ENCODE peak calls at places on chromosomes 7 and 10, in five cellular contexts. E is foreskin fibroblast, X is body of pancreas, Z is GM13977, R is WERI-Rb-1. Y is an unnamed sample.

GRCh38 chr7:157389951-157390730 is 53.3 kb downstream of the DNAJB6 start:
- DNase-seq in E (no peak), X (no peak), Z (no peak), R (no peak), Y (no peak)

GRCh38 chr7:76506081-76506440 is 4.3 kb upstream of the UPK3B start:
- DNase-seq in E (no peak), X (no peak), Z (no peak), R (no peak), Y (no peak)

GRCh38 chr10:95796504-95796903 is 40.5 kb downstream of the ENTPD1 start:
- DNase-seq in E (no peak), X (no peak), Z (no peak), R (no peak), Y (no peak)

GRCh38 chr10:113126506-113127192 is 176.6 kb downstream of the TCF7L2 start:
- DNase-seq in E (peak; percentile 79), X (peak; percentile 82), Z (peak; percentile 38), R (peak; percentile 67), Y (peak; percentile 22)

GRCh38 chr7:1950066-1950622 is 280.1 kb downstream of the ELFN1 start:
- DNase-seq in E (no peak), X (peak; percentile 2), Z (no peak), R (peak; percentile 41), Y (no peak)

GRCh38 chr10:88525371-88526079 is 57.6 kb downstream of the RNLS start:
- DNase-seq in E (peak; percentile 55), X (peak; percentile 60), Z (no peak), R (no peak), Y (no peak)

GRCh38 chr10:12507165-12507870 is 158.0 kb downstream of the CAMK1D start:
- DNase-seq in E (no peak), X (no peak), Z (no peak), R (no peak), Y (no peak)

GRCh38 chr7:33836797-33837355 is 68.5 kb upstream of the BMPER start:
- DNase-seq in E (no peak), X (no peak), Z (no peak), R (peak; percentile 26), Y (no peak)

GRCh38 chr10:28947209-28947608 is 269.9 kb downstream of the BAMBI start:
- DNase-seq in E (no peak), X (no peak), Z (no peak), R (no peak), Y (no peak)

GRCh38 chr10:114157912-114158311 is 16.1 kb downstream of the CCDC186 start:
- DNase-seq in E (no peak), X (no peak), Z (no peak), R (no peak), Y (no peak)

GRCh38 chr7:80307251-80307856 is 172.7 kb downstream of the GNAI1 start:
- DNase-seq in E (peak; percentile 77), X (no peak), Z (no peak), R (no peak), Y (no peak)

GRCh38 chr10:103847909-103848468 is 7.4 kb downstream of the SH3PXD2A start:
- DNase-seq in E (no peak), X (no peak), Z (no peak), R (peak; percentile 43), Y (no peak)

GRCh38 chr10:126331101-126331500 is 57.2 kb downstream of the ADAM12 start:
- DNase-seq in E (no peak), X (no peak), Z (no peak), R (no peak), Y (no peak)

GRCh38 chr10:3293536-3294431 is 121.2 kb upstream of the PITRM1 start:
- DNase-seq in E (peak; percentile 47), X (no peak), Z (no peak), R (no peak), Y (no peak)

GRCh38 chr10:3290550-3290949 is 118.0 kb upstream of the PITRM1 start:
- DNase-seq in E (no peak), X (no peak), Z (no peak), R (no peak), Y (no peak)

GRCh38 chr10:3292601-3293000 is 120.0 kb upstream of the PITRM1 start:
- DNase-seq in E (peak; percentile 77), X (no peak), Z (no peak), R (no peak), Y (no peak)

GRCh38 chr10:3295501-3296005 is 123.0 kb upstream of the PITRM1 start:
- DNase-seq in E (no peak), X (no peak), Z (no peak), R (no peak), Y (no peak)

GRCh38 chr10:3294919-3295318 is 122.3 kb upstream of the PITRM1 start:
- DNase-seq in E (no peak), X (no peak), Z (no peak), R (no peak), Y (no peak)
- TF ChIP-seq CTCF in E (no peak), X (no peak), Z (no peak), R (no peak), Y (no peak)

GRCh38 chr7:112423987-112424386 is 26.3 kb upstream of the IFRD1 start:
- DNase-seq in E (no peak), X (no peak), Z (no peak), R (no peak), Y (no peak)
- TF ChIP-seq CTCF in E (no peak), X (no peak), Z (no peak), R (no peak), Y (no peak)

GRCh38 chr7:70434376-70434775 is 697.6 kb upstream of the GALNT17 start:
- DNase-seq in E (no peak), X (no peak), Z (no peak), R (no peak), Y (no peak)
- TF ChIP-seq CTCF in E (no peak), X (no peak), Z (no peak), R (peak; percentile 55), Y (no peak)

GRCh38 chr7:47100815-47101435 is 481.0 kb downstream of the TNS3 start:
- DNase-seq in E (peak; percentile 25), X (peak; percentile 86), Z (no peak), R (peak; percentile 67), Y (no peak)
- TF ChIP-seq CTCF in E (peak; percentile 74), X (peak; percentile 42), Z (peak; percentile 41), R (peak; percentile 84), Y (no peak)

GRCh38 chr7:128396357-128396756 is 13.4 kb downstream of the IMPDH1 start:
- DNase-seq in E (no peak), X (no peak), Z (no peak), R (no peak), Y (no peak)

GRCh38 chr7:128394904-128395496 is 14.8 kb downstream of the IMPDH1 start:
- DNase-seq in E (no peak), X (no peak), Z (no peak), R (no peak), Y (no peak)

GRCh38 chr7:128398016-128398840 is 11.6 kb downstream of the IMPDH1 start:
- DNase-seq in E (peak; percentile 21), X (peak; percentile 74), Z (peak; percentile 64), R (peak; percentile 72), Y (peak; percentile 42)

GRCh38 chr7:128393526-128394330 is 16.1 kb downstream of the IMPDH1 start:
- DNase-seq in E (no peak), X (no peak), Z (no peak), R (no peak), Y (no peak)

GRCh38 chr7:128395748-128396147 is 14.0 kb downstream of the IMPDH1 start:
- DNase-seq in E (no peak), X (no peak), Z (no peak), R (no peak), Y (no peak)
- TF ChIP-seq CTCF in E (no peak), X (no peak), Z (peak; percentile 31), R (peak; percentile 14), Y (no peak)

DNA sequence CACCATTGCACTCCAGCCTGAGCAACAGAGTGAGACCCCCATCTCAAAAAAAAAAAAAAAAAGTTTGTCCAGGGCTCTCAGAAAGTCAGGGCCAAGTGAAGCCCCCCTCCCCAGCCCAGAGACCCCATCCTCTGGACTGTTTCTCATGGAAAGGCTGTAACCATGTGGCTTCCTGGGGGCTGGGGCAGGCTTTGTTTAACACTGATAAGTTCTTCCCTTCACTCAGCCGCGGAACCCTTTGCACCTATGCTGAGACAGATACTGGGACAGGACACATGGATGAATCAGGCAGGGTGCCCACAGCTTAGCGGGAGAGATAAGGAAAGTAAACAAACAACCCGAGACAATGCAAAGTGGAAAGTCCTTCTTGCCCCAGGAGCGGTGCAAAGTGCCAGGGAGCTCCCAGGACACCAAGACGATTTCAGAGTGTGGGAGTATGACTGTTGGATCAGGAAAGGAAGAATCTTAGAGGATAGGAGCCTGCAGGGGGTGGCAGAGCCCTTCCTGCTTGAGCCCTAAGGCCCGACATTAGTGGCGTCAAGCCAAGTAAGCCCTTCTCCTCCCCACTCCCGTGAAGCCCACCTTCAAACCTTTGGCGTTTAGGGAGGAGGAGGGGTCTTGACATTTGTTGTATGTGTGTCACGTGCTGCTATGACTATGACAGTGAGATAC is 11.6 kb downstream of the MLXIPL start:
- DNase-seq in E (no peak), X (peak; percentile 71), Z (no peak), R (no peak), Y (no peak)
- TF ChIP-seq CTCF in E (no peak), X (no peak), Z (peak; percentile 10), R (peak; percentile 56), Y (no peak)

DNA sequence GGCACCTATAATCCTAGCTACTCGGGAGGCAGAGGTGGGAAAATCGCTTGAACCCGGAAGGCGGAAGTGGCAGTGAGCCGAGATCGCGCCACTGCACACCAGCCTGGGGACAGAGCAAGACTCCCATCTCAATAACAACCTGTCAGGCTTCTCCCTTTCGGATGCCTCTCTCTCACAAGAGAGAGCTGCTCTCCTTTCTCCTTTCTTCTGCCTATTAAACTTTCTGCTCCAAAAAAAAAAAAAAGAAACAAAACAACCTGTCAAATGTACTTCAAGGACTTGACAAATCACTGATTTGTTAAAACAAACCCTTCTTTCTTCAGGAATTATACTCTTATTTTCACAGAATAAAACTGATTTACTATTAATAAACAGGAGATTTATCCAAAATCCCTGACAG is 3.6 kb downstream of the PSAP start:
- DNase-seq in E (no peak), X (no peak), Z (no peak), R (no peak), Y (no peak)
- TF ChIP-seq CTCF in E (no peak), X (no peak), Z (no peak), R (no peak), Y (no peak)

DNA sequence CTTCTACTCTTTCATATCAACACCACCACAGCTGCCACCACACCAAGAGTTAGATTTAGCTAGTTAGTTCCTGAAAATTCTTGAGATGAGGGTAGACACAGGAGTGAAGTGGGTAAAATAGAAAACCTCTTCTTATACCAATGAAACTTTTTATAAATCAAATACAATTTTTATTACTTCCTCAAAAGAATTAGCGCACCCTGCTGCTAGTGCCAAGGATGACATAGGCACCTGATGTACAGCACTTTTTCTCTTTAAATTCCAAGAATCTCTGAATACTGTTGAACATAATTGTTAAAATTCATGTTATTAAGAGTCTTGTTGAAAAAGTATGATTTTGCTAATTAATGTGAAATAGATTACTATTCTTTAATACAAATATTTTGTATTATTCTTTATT is 11.4 kb downstream of the ZWINT start:
- DNase-seq in E (no peak), X (no peak), Z (no peak), R (no peak), Y (no peak)
- TF ChIP-seq CTCF in E (no peak), X (no peak), Z (no peak), R (no peak), Y (no peak)

DNA sequence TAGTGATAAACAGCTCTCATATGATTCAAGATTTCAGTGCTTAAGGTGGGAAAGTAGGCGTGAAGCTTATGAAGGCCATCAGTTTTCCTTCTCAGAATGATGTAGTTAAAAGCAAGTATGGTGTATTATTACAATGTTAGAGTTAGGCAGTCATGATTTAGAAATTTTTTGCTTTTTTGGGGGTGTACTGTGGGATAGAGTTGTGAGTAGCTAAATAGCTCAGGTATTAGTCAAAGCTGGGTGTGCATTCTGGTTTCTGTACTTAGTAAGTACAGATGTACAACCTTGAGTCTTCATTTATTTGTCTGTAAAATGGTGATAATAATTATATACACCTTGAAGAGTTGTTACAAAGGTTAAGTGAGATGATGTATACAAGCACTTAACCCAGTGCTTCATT is 52.2 kb downstream of the R3HCC1L start:
- DNase-seq in E (no peak), X (no peak), Z (no peak), R (no peak), Y (no peak)
- TF ChIP-seq CTCF in E (no peak), X (no peak), Z (no peak), R (no peak), Y (no peak)

Y was measured in activated B cell treated with CpG ODN at 0.5 μM for 24 hours.